ENCODE peak calls at places on chromosomes 13 and 19, in four cellular contexts. One of them, this sample, is unnamed.

GRCh38 chr13:78182813-78183212 is 264.2 kb upstream of the EDNRB start:
- DNase-seq in NCI-H1436: no peak
- DNase-seq in lower leg skin: no peak
- DNase-seq in psoas muscle: no peak
- DNase-seq in this sample: no peak

GRCh38 chr19:10238172-10238783 is 7.1 kb upstream of the S1PR2 start:
- DNase-seq in NCI-H1436: peak
- DNase-seq in lower leg skin: peak
- DNase-seq in psoas muscle: peak
- DNase-seq in this sample: peak

GRCh38 chr19:39502640-39503417 is 4.1 kb downstream of the DLL3 start:
- DNase-seq in NCI-H1436: no peak
- DNase-seq in lower leg skin: peak
- DNase-seq in psoas muscle: peak
- DNase-seq in this sample: peak

GRCh38 chr19:8731428-8732169 is 10.2 kb downstream of the OR2Z1 start:
- DNase-seq in NCI-H1436: no peak
- DNase-seq in lower leg skin: no peak
- DNase-seq in psoas muscle: no peak
- DNase-seq in this sample: no peak

GRCh38 chr19:36605101-36605838 is at the start of gene ZNF382:
- DNase-seq in NCI-H1436: peak
- DNase-seq in lower leg skin: peak
- DNase-seq in psoas muscle: peak
- DNase-seq in this sample: peak

GRCh38 chr19:2494447-2495129 is 18.7 kb downstream of the GADD45B start:
- DNase-seq in NCI-H1436: peak
- DNase-seq in lower leg skin: peak
- DNase-seq in psoas muscle: peak
- DNase-seq in this sample: peak

GRCh38 chr13:97562962-97563361 is 129.0 kb downstream of the RAP2A start:
- DNase-seq in NCI-H1436: no peak
- DNase-seq in lower leg skin: no peak
- DNase-seq in psoas muscle: no peak
- DNase-seq in this sample: no peak

GRCh38 chr19:55652311-55653078 is 2.3 kb upstream of the U2AF2 start:
- DNase-seq in NCI-H1436: no peak
- DNase-seq in lower leg skin: no peak
- DNase-seq in psoas muscle: peak
- DNase-seq in this sample: peak

GRCh38 chr13:110331362-110331761 is 24.3 kb downstream of the COL4A2 start:
- DNase-seq in NCI-H1436: no peak
- DNase-seq in lower leg skin: no peak
- DNase-seq in psoas muscle: no peak
- DNase-seq in this sample: no peak

GRCh38 chr13:72539925-72540324 is 187.5 kb downstream of the MZT1 start:
- DNase-seq in NCI-H1436: no peak
- DNase-seq in lower leg skin: no peak
- DNase-seq in psoas muscle: no peak
- DNase-seq in this sample: no peak

GRCh38 chr19:6425732-6426686 is 1.4 kb upstream of the KHSRP start:
- DNase-seq in NCI-H1436: no peak
- DNase-seq in lower leg skin: peak
- DNase-seq in psoas muscle: no peak
- DNase-seq in this sample: no peak

GRCh38 chr19:34324320-34324719 is 40.7 kb upstream of the GPI start:
- DNase-seq in NCI-H1436: no peak
- DNase-seq in lower leg skin: no peak
- DNase-seq in psoas muscle: no peak
- DNase-seq in this sample: no peak

This sample was measured in left cardiac atrium.